ENCODE peak calls at places on chromosome 13, in five cellular contexts. One of them, this sample, is unnamed.

GRCh38 chr13:99572131-99572530 is 70.9 kb downstream of the TM9SF2 start:
- DNase-seq in AG04449: peak; percentile 34
- DNase-seq in heart left ventricle: no peak
- DNase-seq in lower leg skin: no peak
- DNase-seq in esophagus squamous epithelium: no peak
- DNase-seq in this sample: peak; percentile 67

GRCh38 chr13:38176664-38177063 is 173.0 kb upstream of the UFM1 start:
- DNase-seq in AG04449: no peak
- DNase-seq in heart left ventricle: no peak
- DNase-seq in lower leg skin: no peak
- DNase-seq in esophagus squamous epithelium: no peak
- DNase-seq in this sample: no peak

GRCh38 chr13:94583926-94584325 is 12.0 kb downstream of the TGDS start:
- DNase-seq in AG04449: no peak
- DNase-seq in heart left ventricle: no peak
- DNase-seq in lower leg skin: no peak
- DNase-seq in esophagus squamous epithelium: no peak
- DNase-seq in this sample: no peak

GRCh38 chr13:33146843-33147611 is 130.8 kb downstream of the KL start:
- DNase-seq in AG04449: no peak
- DNase-seq in heart left ventricle: no peak
- DNase-seq in lower leg skin: no peak
- DNase-seq in esophagus squamous epithelium: no peak
- DNase-seq in this sample: no peak

GRCh38 chr13:74070065-74070464 is 64.1 kb downstream of the KLF12 start:
- DNase-seq in AG04449: no peak
- DNase-seq in heart left ventricle: no peak
- DNase-seq in lower leg skin: no peak
- DNase-seq in esophagus squamous epithelium: no peak
- DNase-seq in this sample: no peak

GRCh38 chr13:24683833-24684599 is 3.8 kb downstream of the ATP12A start:
- DNase-seq in AG04449: no peak
- DNase-seq in heart left ventricle: peak; percentile 50
- DNase-seq in lower leg skin: no peak
- DNase-seq in esophagus squamous epithelium: no peak
- DNase-seq in this sample: no peak

GRCh38 chr13:106376411-106377112 is 158.9 kb downstream of the EFNB2 start:
- DNase-seq in AG04449: peak; percentile 58
- DNase-seq in heart left ventricle: no peak
- DNase-seq in lower leg skin: no peak
- DNase-seq in esophagus squamous epithelium: no peak
- DNase-seq in this sample: peak; percentile 76

GRCh38 chr13:21703846-21704245 is 33.0 kb downstream of the FGF9 start:
- DNase-seq in AG04449: no peak
- DNase-seq in heart left ventricle: no peak
- DNase-seq in lower leg skin: no peak
- DNase-seq in esophagus squamous epithelium: no peak
- DNase-seq in this sample: no peak

GRCh38 chr13:114093118-114093517 is 39.3 kb downstream of the RASA3 start:
- DNase-seq in AG04449: no peak
- DNase-seq in heart left ventricle: no peak
- DNase-seq in lower leg skin: no peak
- DNase-seq in esophagus squamous epithelium: no peak
- DNase-seq in this sample: no peak

GRCh38 chr13:27696731-27697130 is 75.0 kb downstream of the POLR1D start:
- DNase-seq in AG04449: no peak
- DNase-seq in heart left ventricle: no peak
- DNase-seq in lower leg skin: no peak
- DNase-seq in esophagus squamous epithelium: no peak
- DNase-seq in this sample: no peak

GRCh38 chr13:33610471-33611015 is 207.4 kb upstream of the RFC3 start:
- DNase-seq in AG04449: no peak
- DNase-seq in heart left ventricle: peak; percentile 64
- DNase-seq in lower leg skin: no peak
- DNase-seq in esophagus squamous epithelium: no peak
- DNase-seq in this sample: no peak

GRCh38 chr13:25384747-25385270 is 13.0 kb downstream of the ATP8A2 start:
- DNase-seq in AG04449: no peak
- DNase-seq in heart left ventricle: no peak
- DNase-seq in lower leg skin: no peak
- DNase-seq in esophagus squamous epithelium: no peak
- DNase-seq in this sample: no peak

GRCh38 chr13:39870197-39870746 is 214.8 kb downstream of the COG6 start:
- DNase-seq in AG04449: no peak
- DNase-seq in heart left ventricle: no peak
- DNase-seq in lower leg skin: no peak
- DNase-seq in esophagus squamous epithelium: no peak
- DNase-seq in this sample: no peak

GRCh38 chr13:24086642-24087041 is 73.9 kb upstream of the SPATA13 start:
- DNase-seq in AG04449: no peak
- DNase-seq in heart left ventricle: no peak
- DNase-seq in lower leg skin: no peak
- DNase-seq in esophagus squamous epithelium: no peak
- DNase-seq in this sample: no peak

GRCh38 chr13:48533986-48534600 is 1.2 kb upstream of the RCBTB2 start:
- DNase-seq in AG04449: no peak
- DNase-seq in heart left ventricle: no peak
- DNase-seq in lower leg skin: no peak
- DNase-seq in esophagus squamous epithelium: no peak
- DNase-seq in this sample: no peak

GRCh38 chr13:92842145-92842544 is 384.5 kb upstream of the GPC6 start:
- DNase-seq in AG04449: peak; percentile 34
- DNase-seq in heart left ventricle: no peak
- DNase-seq in lower leg skin: no peak
- DNase-seq in esophagus squamous epithelium: no peak
- DNase-seq in this sample: peak; percentile 8

GRCh38 chr13:73258396-73258795 is 199.6 kb downstream of the KLF5 start:
- DNase-seq in AG04449: no peak
- DNase-seq in heart left ventricle: no peak
- DNase-seq in lower leg skin: no peak
- DNase-seq in esophagus squamous epithelium: no peak
- DNase-seq in this sample: no peak

DNA sequence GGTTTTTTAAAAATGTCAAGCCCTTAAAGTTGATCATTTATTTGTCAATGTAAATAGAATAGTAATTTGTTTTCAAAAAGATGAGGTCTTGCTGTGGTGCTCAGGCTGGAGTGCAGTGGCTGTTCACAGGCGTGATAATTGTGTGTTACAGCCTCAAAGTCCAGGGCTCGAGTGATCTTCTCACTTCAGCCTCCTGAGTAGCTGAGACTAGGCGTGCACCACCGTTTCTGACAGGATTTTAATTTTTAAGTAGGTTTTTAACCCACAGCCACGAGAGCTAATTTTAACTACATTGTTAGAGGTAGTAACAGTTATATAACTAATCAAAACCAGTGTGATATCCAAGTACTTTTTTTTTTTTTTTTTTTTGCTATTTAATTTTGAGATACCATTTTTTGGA is 43.1 kb downstream of the CNMD start:
- DNase-seq in AG04449: no peak
- DNase-seq in heart left ventricle: no peak
- DNase-seq in lower leg skin: no peak
- DNase-seq in esophagus squamous epithelium: no peak
- DNase-seq in this sample: no peak
- TF ChIP-seq CTCF in AG04449: no peak
- TF ChIP-seq CTCF in heart left ventricle: no peak
- TF ChIP-seq CTCF in lower leg skin: no peak
- TF ChIP-seq CTCF in esophagus squamous epithelium: no peak
- TF ChIP-seq CTCF in this sample: no peak

DNA sequence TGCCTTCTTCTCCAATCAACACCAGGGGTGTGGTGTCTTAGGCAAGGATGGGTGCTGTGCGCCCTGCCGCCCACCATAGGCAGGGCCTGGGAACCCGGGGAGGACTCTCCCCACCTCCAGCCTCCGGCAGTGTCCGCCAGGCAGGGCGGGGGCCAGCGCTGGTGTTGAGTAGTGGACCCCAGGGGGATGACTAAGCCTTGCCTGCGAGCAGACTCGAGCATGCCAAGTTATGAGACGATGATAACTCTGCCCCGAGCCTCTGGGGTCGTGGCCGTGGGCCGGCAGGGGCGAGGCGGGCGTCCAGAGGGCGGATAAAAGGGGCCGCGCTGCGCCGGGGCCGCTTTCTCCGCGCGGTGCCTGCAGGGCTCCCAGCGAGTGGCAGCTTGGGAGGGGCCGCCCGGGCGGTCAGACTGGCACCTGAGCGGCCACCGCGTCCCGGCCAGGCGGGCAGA is at the start of gene MEDAG:
- DNase-seq in AG04449: no peak
- DNase-seq in heart left ventricle: peak; percentile 82
- DNase-seq in lower leg skin: peak; percentile 97
- DNase-seq in esophagus squamous epithelium: peak; percentile 6
- DNase-seq in this sample: no peak
- H3K4me3 ChIP-seq in AG04449: peak within 1 kb of the TSS; percentile 23
- H3K4me3 ChIP-seq in heart left ventricle: peak within 1 kb of the TSS; percentile 51
- H3K4me3 ChIP-seq in lower leg skin: peak within 1 kb of the TSS; percentile 31
- H3K4me3 ChIP-seq in esophagus squamous epithelium: peak within 1 kb of the TSS; percentile 34
- H3K4me3 ChIP-seq in this sample: no peak within 1 kb of the TSS

GRCh38 chr13:50644081-50644871 is 199.2 kb downstream of the DLEU7 start:
- DNase-seq in AG04449: no peak
- DNase-seq in heart left ventricle: no peak
- DNase-seq in lower leg skin: no peak
- DNase-seq in esophagus squamous epithelium: no peak
- DNase-seq in this sample: no peak
- TF ChIP-seq CTCF in AG04449: no peak
- TF ChIP-seq CTCF in heart left ventricle: no peak
- TF ChIP-seq CTCF in lower leg skin: no peak
- TF ChIP-seq CTCF in esophagus squamous epithelium: no peak
- TF ChIP-seq CTCF in this sample: no peak

DNA sequence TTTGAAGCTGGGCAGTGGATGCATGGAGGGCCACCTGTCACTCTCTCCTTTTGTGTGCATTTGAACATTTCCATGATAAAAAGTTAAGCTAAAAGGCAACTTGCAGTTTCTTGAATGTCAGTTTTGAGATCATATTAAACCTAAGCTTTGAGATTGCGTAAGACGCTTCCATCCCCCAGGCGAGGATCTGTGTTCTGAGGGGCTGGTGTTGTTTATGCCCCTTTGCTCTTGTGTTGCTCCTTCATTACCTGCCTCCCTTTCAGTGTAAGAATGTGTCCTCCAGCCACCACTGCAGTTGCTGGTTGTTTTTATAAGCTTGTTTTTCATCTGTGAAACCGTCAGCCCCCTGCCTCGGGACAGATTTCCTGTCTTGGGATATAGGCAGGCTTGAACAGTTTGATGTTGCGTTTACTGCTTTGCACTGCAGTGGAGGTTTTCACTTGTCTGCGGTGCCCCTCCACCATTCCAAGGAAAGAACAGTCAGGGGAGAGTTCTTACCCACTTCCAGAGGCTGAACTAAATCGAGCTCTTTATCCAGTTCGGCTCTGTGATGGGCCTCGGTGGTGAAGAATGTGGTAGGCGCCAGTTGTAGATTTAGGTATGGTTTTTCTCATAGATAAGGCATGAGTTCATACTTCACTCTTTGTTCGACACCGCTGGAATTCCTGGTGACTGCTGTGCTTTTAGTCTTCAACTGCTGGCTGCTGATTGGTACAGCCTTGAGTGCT is 96.8 kb downstream of the ARHGEF7 start:
- DNase-seq in AG04449: no peak
- DNase-seq in heart left ventricle: no peak
- DNase-seq in lower leg skin: no peak
- DNase-seq in esophagus squamous epithelium: no peak
- DNase-seq in this sample: no peak
- H3K4me3 ChIP-seq in AG04449: no peak overlapping the region
- H3K4me3 ChIP-seq in heart left ventricle: no peak overlapping the region
- H3K4me3 ChIP-seq in lower leg skin: no peak overlapping the region
- H3K4me3 ChIP-seq in esophagus squamous epithelium: no peak overlapping the region
- H3K4me3 ChIP-seq in this sample: no peak overlapping the region

DNA sequence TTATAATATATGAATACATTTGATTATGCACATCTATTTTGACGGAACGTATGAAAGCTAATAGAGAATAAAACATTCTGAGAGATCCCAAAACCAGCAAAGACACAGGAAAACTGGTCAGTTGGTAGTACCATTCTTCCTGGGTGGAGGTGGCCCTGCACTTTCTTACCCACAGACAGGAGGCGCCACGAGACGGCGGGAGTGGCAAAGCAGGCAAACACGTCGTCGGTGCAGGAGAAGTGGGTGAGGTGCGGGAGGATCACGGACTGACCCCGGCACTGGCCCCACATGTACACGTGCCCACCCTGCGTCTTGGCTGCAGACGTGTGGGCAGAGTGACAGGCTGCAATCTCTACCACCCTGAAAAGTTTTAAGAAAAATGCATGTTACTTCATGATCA is 36.1 kb downstream of the RCBTB1 start:
- DNase-seq in AG04449: no peak
- DNase-seq in heart left ventricle: no peak
- DNase-seq in lower leg skin: no peak
- DNase-seq in esophagus squamous epithelium: no peak
- DNase-seq in this sample: no peak
- TF ChIP-seq CTCF in AG04449: no peak
- TF ChIP-seq CTCF in heart left ventricle: no peak
- TF ChIP-seq CTCF in lower leg skin: no peak
- TF ChIP-seq CTCF in esophagus squamous epithelium: no peak
- TF ChIP-seq CTCF in this sample: peak; percentile 27

GRCh38 chr13:57634829-57635165 is 3.3 kb downstream of the PCDH17 start:
- DNase-seq in AG04449: no peak
- DNase-seq in heart left ventricle: peak; percentile 20
- DNase-seq in lower leg skin: peak; percentile 83
- DNase-seq in esophagus squamous epithelium: no peak
- DNase-seq in this sample: no peak
- H3K4me3 ChIP-seq in AG04449: no peak overlapping the region
- H3K4me3 ChIP-seq in heart left ventricle: peak overlapping the region; percentile 57
- H3K4me3 ChIP-seq in lower leg skin: no peak overlapping the region
- H3K4me3 ChIP-seq in esophagus squamous epithelium: peak overlapping the region; percentile 46
- H3K4me3 ChIP-seq in this sample: no peak overlapping the region

GRCh38 chr13:97905517-97905916 is 48.0 kb upstream of the IPO5 start:
- DNase-seq in AG04449: no peak
- DNase-seq in heart left ventricle: no peak
- DNase-seq in lower leg skin: no peak
- DNase-seq in esophagus squamous epithelium: no peak
- DNase-seq in this sample: no peak

GRCh38 chr13:97901716-97902115 is 51.8 kb upstream of the IPO5 start:
- DNase-seq in AG04449: no peak
- DNase-seq in heart left ventricle: no peak
- DNase-seq in lower leg skin: no peak
- DNase-seq in esophagus squamous epithelium: no peak
- DNase-seq in this sample: no peak

GRCh38 chr13:97904059-97904458 is 49.4 kb upstream of the IPO5 start:
- DNase-seq in AG04449: no peak
- DNase-seq in heart left ventricle: no peak
- DNase-seq in lower leg skin: no peak
- DNase-seq in esophagus squamous epithelium: no peak
- DNase-seq in this sample: no peak
- TF ChIP-seq CTCF in AG04449: no peak
- TF ChIP-seq CTCF in heart left ventricle: no peak
- TF ChIP-seq CTCF in lower leg skin: no peak
- TF ChIP-seq CTCF in esophagus squamous epithelium: no peak
- TF ChIP-seq CTCF in this sample: no peak